ENCODE peak calls at places on chromosomes 12 and 14, in eight cellular contexts. One of them, this sample, is unnamed.
A peak's percentile ranks its signal among the peaks of the same experiment; 100 is the strongest.

GRCh38 chr12:5200276-5201087 is 156.8 kb downstream of the KCNA5 start:
- DNase-seq in GM12891: peak; percentile 32
- DNase-seq in transverse colon: peak; percentile 46
- DNase-seq in spleen: peak; percentile 77
- DNase-seq in upper lobe of left lung: peak; percentile 69
- DNase-seq in suprapubic skin: no peak
- DNase-seq in breast epithelium: peak; percentile 20
- DNase-seq in HepG2: peak; percentile 18
- DNase-seq in this sample: peak; percentile 62

GRCh38 chr14:68945190-68945584 is 33.9 kb downstream of the ACTN1 start:
- DNase-seq in GM12891: no peak
- DNase-seq in transverse colon: no peak
- DNase-seq in spleen: no peak
- DNase-seq in upper lobe of left lung: no peak
- DNase-seq in suprapubic skin: no peak
- DNase-seq in breast epithelium: no peak
- DNase-seq in HepG2: no peak
- DNase-seq in this sample: no peak

GRCh38 chr12:112778400-112778799 is 13.1 kb upstream of the RPH3A start:
- DNase-seq in GM12891: no peak
- DNase-seq in transverse colon: no peak
- DNase-seq in spleen: no peak
- DNase-seq in upper lobe of left lung: no peak
- DNase-seq in suprapubic skin: no peak
- DNase-seq in breast epithelium: no peak
- DNase-seq in HepG2: no peak
- DNase-seq in this sample: no peak

GRCh38 chr12:92574046-92574783 is 128.6 kb upstream of the PLEKHG7 start:
- DNase-seq in GM12891: no peak
- DNase-seq in transverse colon: no peak
- DNase-seq in spleen: no peak
- DNase-seq in upper lobe of left lung: no peak
- DNase-seq in suprapubic skin: no peak
- DNase-seq in breast epithelium: no peak
- DNase-seq in HepG2: peak; percentile 15
- DNase-seq in this sample: no peak

GRCh38 chr14:30225171-30225570 is 297.5 kb upstream of the PRKD1 start:
- DNase-seq in GM12891: no peak
- DNase-seq in transverse colon: no peak
- DNase-seq in spleen: no peak
- DNase-seq in upper lobe of left lung: no peak
- DNase-seq in suprapubic skin: no peak
- DNase-seq in breast epithelium: no peak
- DNase-seq in HepG2: no peak
- DNase-seq in this sample: no peak

GRCh38 chr12:128266559-128267245 is at the start of gene TMEM132C:
- DNase-seq in GM12891: no peak
- DNase-seq in transverse colon: no peak
- DNase-seq in spleen: no peak
- DNase-seq in upper lobe of left lung: peak; percentile 63
- DNase-seq in suprapubic skin: no peak
- DNase-seq in breast epithelium: no peak
- DNase-seq in HepG2: no peak
- DNase-seq in this sample: no peak

GRCh38 chr14:27881646-27882045 is 884.9 kb upstream of the FOXG1 start:
- DNase-seq in GM12891: no peak
- DNase-seq in transverse colon: no peak
- DNase-seq in spleen: no peak
- DNase-seq in upper lobe of left lung: no peak
- DNase-seq in suprapubic skin: no peak
- DNase-seq in breast epithelium: no peak
- DNase-seq in HepG2: no peak
- DNase-seq in this sample: no peak

GRCh38 chr14:35809597-35809996 is 502 bp upstream of the RALGAPA1 start:
- DNase-seq in GM12891: no peak
- DNase-seq in transverse colon: no peak
- DNase-seq in spleen: no peak
- DNase-seq in upper lobe of left lung: no peak
- DNase-seq in suprapubic skin: no peak
- DNase-seq in breast epithelium: no peak
- DNase-seq in HepG2: no peak
- DNase-seq in this sample: no peak

GRCh38 chr14:77208979-77209318 is 27.4 kb downstream of the TMEM63C start:
- DNase-seq in GM12891: no peak
- DNase-seq in transverse colon: no peak
- DNase-seq in spleen: no peak
- DNase-seq in upper lobe of left lung: no peak
- DNase-seq in suprapubic skin: no peak
- DNase-seq in breast epithelium: no peak
- DNase-seq in HepG2: no peak
- DNase-seq in this sample: no peak

GRCh38 chr12:123062682-123063426 is 82.4 kb downstream of the ARL6IP4 start:
- DNase-seq in GM12891: no peak
- DNase-seq in transverse colon: no peak
- DNase-seq in spleen: no peak
- DNase-seq in upper lobe of left lung: peak; percentile 80
- DNase-seq in suprapubic skin: peak; percentile 62
- DNase-seq in breast epithelium: peak; percentile 56
- DNase-seq in HepG2: peak; percentile 91
- DNase-seq in this sample: peak; percentile 47

GRCh38 chr12:101200824-101201223 is 9.2 kb downstream of the SLC5A8 start:
- DNase-seq in GM12891: no peak
- DNase-seq in transverse colon: no peak
- DNase-seq in spleen: no peak
- DNase-seq in upper lobe of left lung: no peak
- DNase-seq in suprapubic skin: no peak
- DNase-seq in breast epithelium: no peak
- DNase-seq in HepG2: no peak
- DNase-seq in this sample: no peak

GRCh38 chr12:86257173-86257572 is 982 bp upstream of the MGAT4C start:
- DNase-seq in GM12891: no peak
- DNase-seq in transverse colon: no peak
- DNase-seq in spleen: no peak
- DNase-seq in upper lobe of left lung: no peak
- DNase-seq in suprapubic skin: no peak
- DNase-seq in breast epithelium: no peak
- DNase-seq in HepG2: no peak
- DNase-seq in this sample: no peak

GRCh38 chr12:31118347-31118830 is 44.7 kb downstream of the DDX11 start:
- DNase-seq in GM12891: no peak
- DNase-seq in transverse colon: no peak
- DNase-seq in spleen: peak; percentile 74
- DNase-seq in upper lobe of left lung: peak; percentile 80
- DNase-seq in suprapubic skin: peak; percentile 68
- DNase-seq in breast epithelium: no peak
- DNase-seq in HepG2: no peak
- DNase-seq in this sample: no peak

GRCh38 chr14:86510503-86510902 is 980.6 kb downstream of the FLRT2 start:
- DNase-seq in GM12891: no peak
- DNase-seq in transverse colon: no peak
- DNase-seq in spleen: no peak
- DNase-seq in upper lobe of left lung: no peak
- DNase-seq in suprapubic skin: no peak
- DNase-seq in breast epithelium: no peak
- DNase-seq in HepG2: no peak
- DNase-seq in this sample: no peak

GRCh38 chr12:79689041-79689476 is 1.7 kb downstream of the PAWR start:
- DNase-seq in GM12891: no peak
- DNase-seq in transverse colon: no peak
- DNase-seq in spleen: no peak
- DNase-seq in upper lobe of left lung: no peak
- DNase-seq in suprapubic skin: no peak
- DNase-seq in breast epithelium: no peak
- DNase-seq in HepG2: peak; percentile 28
- DNase-seq in this sample: no peak

GRCh38 chr14:35401422-35401729 is 3.2 kb downstream of the NFKBIA start:
- DNase-seq in GM12891: no peak
- DNase-seq in transverse colon: no peak
- DNase-seq in spleen: no peak
- DNase-seq in upper lobe of left lung: no peak
- DNase-seq in suprapubic skin: no peak
- DNase-seq in breast epithelium: no peak
- DNase-seq in HepG2: no peak
- DNase-seq in this sample: no peak

DNA sequence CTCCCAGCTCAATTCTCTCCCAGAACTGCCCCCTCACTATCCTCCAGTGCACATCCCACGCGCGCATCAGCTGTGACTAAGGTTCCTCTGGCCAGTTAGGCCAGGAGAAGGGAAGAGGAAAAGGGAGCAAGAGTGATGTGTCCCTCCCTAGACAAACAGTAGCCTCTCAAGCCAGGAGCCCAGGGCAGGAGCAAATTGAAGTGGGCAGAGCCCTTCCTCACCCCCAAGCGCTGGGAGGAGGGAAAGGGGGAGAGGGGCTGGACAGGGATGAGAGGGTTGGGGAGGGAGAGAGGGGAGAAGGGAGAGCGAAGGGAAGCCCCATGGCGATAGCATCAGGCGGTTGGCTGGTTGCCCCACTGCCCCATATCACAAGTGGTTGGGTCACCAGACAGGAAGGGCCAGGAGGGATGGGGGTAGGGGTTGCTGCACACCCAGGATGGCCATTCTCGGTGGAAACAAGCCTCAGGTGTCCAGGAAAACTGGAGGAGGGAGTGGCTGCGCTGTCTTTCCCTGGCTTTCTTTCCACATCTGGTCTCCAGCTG is 1.1 kb downstream of the CD63 start:
- DNase-seq in GM12891: no peak
- DNase-seq in transverse colon: peak; percentile 59
- DNase-seq in spleen: peak; percentile 83
- DNase-seq in upper lobe of left lung: no peak
- DNase-seq in suprapubic skin: peak; percentile 86
- DNase-seq in breast epithelium: no peak
- DNase-seq in HepG2: no peak
- DNase-seq in this sample: peak; percentile 75
- TF ChIP-seq POLR2A in GM12891: no peak
- TF ChIP-seq POLR2A in transverse colon: peak; percentile 20
- TF ChIP-seq POLR2A in spleen: no peak
- TF ChIP-seq POLR2A in upper lobe of left lung: peak; percentile 15
- TF ChIP-seq POLR2A in suprapubic skin: no peak
- TF ChIP-seq POLR2A in breast epithelium: no peak
- TF ChIP-seq POLR2A in HepG2: no peak
- TF ChIP-seq POLR2A in this sample: no peak

DNA sequence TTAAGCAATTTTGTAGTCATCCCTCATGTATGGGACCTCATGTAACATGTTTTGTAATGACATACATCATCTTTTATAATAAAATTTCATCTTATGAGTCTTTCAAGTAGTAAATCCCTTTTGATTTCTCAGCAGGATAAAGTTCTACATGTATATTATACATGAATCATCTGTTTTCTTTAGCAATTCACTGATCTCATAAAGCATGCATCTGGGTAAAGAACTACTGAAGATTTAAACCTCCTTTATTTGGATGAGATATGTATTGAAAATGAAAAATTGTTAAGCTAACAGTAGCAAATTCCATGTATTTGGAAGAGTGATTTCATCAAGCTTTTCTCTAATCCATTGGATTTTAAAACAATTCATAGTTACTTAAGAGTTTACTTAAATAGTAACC is 126.9 kb downstream of the KITLG start:
- DNase-seq in GM12891: no peak
- DNase-seq in transverse colon: no peak
- DNase-seq in spleen: no peak
- DNase-seq in upper lobe of left lung: no peak
- DNase-seq in suprapubic skin: no peak
- DNase-seq in breast epithelium: no peak
- DNase-seq in HepG2: no peak
- DNase-seq in this sample: no peak
- TF ChIP-seq POLR2AphosphoS5 in GM12891: no peak
- TF ChIP-seq POLR2AphosphoS5 in transverse colon: no peak
- TF ChIP-seq POLR2AphosphoS5 in spleen: no peak
- TF ChIP-seq POLR2AphosphoS5 in upper lobe of left lung: no peak
- TF ChIP-seq POLR2AphosphoS5 in suprapubic skin: no peak
- TF ChIP-seq POLR2AphosphoS5 in breast epithelium: no peak
- TF ChIP-seq POLR2AphosphoS5 in HepG2: no peak
- TF ChIP-seq POLR2AphosphoS5 in this sample: no peak

GRCh38 chr12:12696562-12697383 is 790 bp upstream of the GPR19 start:
- DNase-seq in GM12891: peak; percentile 45
- DNase-seq in transverse colon: peak; percentile 93
- DNase-seq in spleen: peak; percentile 98
- DNase-seq in upper lobe of left lung: peak; percentile 94
- DNase-seq in suprapubic skin: peak; percentile 95
- DNase-seq in breast epithelium: peak; percentile 88
- DNase-seq in HepG2: peak; percentile 73
- DNase-seq in this sample: peak; percentile 93
- TF ChIP-seq POLR2A in GM12891: no peak
- TF ChIP-seq POLR2A in transverse colon: peak; percentile 87
- TF ChIP-seq POLR2A in spleen: peak; percentile 81
- TF ChIP-seq POLR2A in upper lobe of left lung: peak; percentile 79
- TF ChIP-seq POLR2A in suprapubic skin: peak; percentile 85
- TF ChIP-seq POLR2A in breast epithelium: peak; percentile 86
- TF ChIP-seq POLR2A in HepG2: peak; percentile 58
- TF ChIP-seq POLR2A in this sample: no peak

DNA sequence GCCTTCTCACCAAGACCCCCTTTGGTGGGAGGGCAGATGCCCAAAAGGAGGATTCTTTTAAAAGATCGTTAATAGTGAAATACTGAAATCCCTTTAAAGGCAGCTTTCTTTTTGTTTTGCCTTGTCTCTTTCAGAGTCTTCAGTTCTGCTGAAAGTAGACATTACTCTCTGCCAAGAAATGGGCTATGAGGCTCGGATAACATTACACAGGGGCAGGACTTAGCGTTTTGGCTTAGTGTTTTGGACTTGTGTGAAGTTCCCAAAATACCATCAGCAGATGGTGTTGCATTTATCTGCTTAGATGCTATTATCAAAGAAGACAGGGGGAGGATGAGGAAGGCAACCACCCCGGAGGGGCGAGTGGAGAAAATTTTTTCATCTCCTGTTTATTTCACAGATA is 88.3 kb upstream of the METAP2 start:
- DNase-seq in GM12891: no peak
- DNase-seq in transverse colon: no peak
- DNase-seq in spleen: no peak
- DNase-seq in upper lobe of left lung: no peak
- DNase-seq in suprapubic skin: no peak
- DNase-seq in breast epithelium: no peak
- DNase-seq in HepG2: no peak
- DNase-seq in this sample: no peak
- TF ChIP-seq POLR2AphosphoS5 in GM12891: no peak
- TF ChIP-seq POLR2AphosphoS5 in transverse colon: peak; percentile 38
- TF ChIP-seq POLR2AphosphoS5 in spleen: no peak
- TF ChIP-seq POLR2AphosphoS5 in upper lobe of left lung: no peak
- TF ChIP-seq POLR2AphosphoS5 in suprapubic skin: no peak
- TF ChIP-seq POLR2AphosphoS5 in breast epithelium: no peak
- TF ChIP-seq POLR2AphosphoS5 in HepG2: no peak
- TF ChIP-seq POLR2AphosphoS5 in this sample: no peak

This sample was measured in stomach.